ENCODE peak calls at places on chromosome 9, in seven cellular contexts. One of them, this sample, is unnamed. For H3K4me1, the result is how much of the 10 kb centered on the place peaks cover.

GRCh38 chr9:114365194-114365593 is 22.6 kb downstream of the AKNA start:
- DNase-seq in fibroblast of lung: no peak
- DNase-seq in heart right ventricle: no peak
- DNase-seq in OCI-LY7: no peak
- DNase-seq in cardiac muscle cell: no peak
- DNase-seq in vagina: no peak
- DNase-seq in aorta: no peak
- DNase-seq in this sample: no peak

GRCh38 chr9:17906841-17907779 is 328.2 kb downstream of the SH3GL2 start:
- DNase-seq in fibroblast of lung: no peak
- DNase-seq in heart right ventricle: peak
- DNase-seq in OCI-LY7: no peak
- DNase-seq in cardiac muscle cell: peak
- DNase-seq in vagina: no peak
- DNase-seq in aorta: peak
- DNase-seq in this sample: no peak

GRCh38 chr9:134215709-134216448 is 51.5 kb upstream of the RNU6ATAC start:
- DNase-seq in fibroblast of lung: peak
- DNase-seq in heart right ventricle: peak
- DNase-seq in OCI-LY7: peak
- DNase-seq in cardiac muscle cell: no peak
- DNase-seq in vagina: no peak
- DNase-seq in aorta: peak
- DNase-seq in this sample: no peak

GRCh38 chr9:133454325-133454724 is 5.5 kb upstream of the CACFD1 start:
- DNase-seq in fibroblast of lung: no peak
- DNase-seq in heart right ventricle: no peak
- DNase-seq in OCI-LY7: no peak
- DNase-seq in cardiac muscle cell: no peak
- DNase-seq in vagina: no peak
- DNase-seq in aorta: no peak
- DNase-seq in this sample: no peak

GRCh38 chr9:95250462-95251058 is 66.9 kb downstream of the FANCC start:
- DNase-seq in fibroblast of lung: no peak
- DNase-seq in heart right ventricle: no peak
- DNase-seq in OCI-LY7: no peak
- DNase-seq in cardiac muscle cell: no peak
- DNase-seq in vagina: no peak
- DNase-seq in aorta: no peak
- DNase-seq in this sample: no peak

GRCh38 chr9:124769451-124770358 is 1.4 kb downstream of the NR6A1 start:
- DNase-seq in fibroblast of lung: peak
- DNase-seq in heart right ventricle: peak
- DNase-seq in OCI-LY7: peak
- DNase-seq in cardiac muscle cell: peak
- DNase-seq in vagina: no peak
- DNase-seq in aorta: peak
- DNase-seq in this sample: no peak

GRCh38 chr9:133972041-133972970 is 19.8 kb downstream of the VAV2 start:
- DNase-seq in fibroblast of lung: no peak
- DNase-seq in heart right ventricle: peak
- DNase-seq in OCI-LY7: no peak
- DNase-seq in cardiac muscle cell: no peak
- DNase-seq in vagina: no peak
- DNase-seq in aorta: peak
- DNase-seq in this sample: no peak

GRCh38 chr9:81431662-81432061 is 257.7 kb downstream of the TLE1 start:
- DNase-seq in fibroblast of lung: peak
- DNase-seq in heart right ventricle: no peak
- DNase-seq in OCI-LY7: no peak
- DNase-seq in cardiac muscle cell: no peak
- DNase-seq in vagina: no peak
- DNase-seq in aorta: no peak
- DNase-seq in this sample: no peak

GRCh38 chr9:114424126-114424525 is 36.3 kb upstream of the AKNA start:
- DNase-seq in fibroblast of lung: no peak
- DNase-seq in heart right ventricle: no peak
- DNase-seq in OCI-LY7: no peak
- DNase-seq in cardiac muscle cell: no peak
- DNase-seq in vagina: no peak
- DNase-seq in aorta: no peak
- DNase-seq in this sample: no peak

GRCh38 chr9:108565651-108566378 is 290.0 kb downstream of the ACTL7B start:
- DNase-seq in fibroblast of lung: peak
- DNase-seq in heart right ventricle: no peak
- DNase-seq in OCI-LY7: peak
- DNase-seq in cardiac muscle cell: peak
- DNase-seq in vagina: no peak
- DNase-seq in aorta: peak
- DNase-seq in this sample: no peak

GRCh38 chr9:123769723-123770122 is 160.2 kb downstream of the DENND1A start:
- DNase-seq in fibroblast of lung: no peak
- DNase-seq in heart right ventricle: no peak
- DNase-seq in OCI-LY7: no peak
- DNase-seq in cardiac muscle cell: no peak
- DNase-seq in vagina: no peak
- DNase-seq in aorta: no peak
- DNase-seq in this sample: no peak

GRCh38 chr9:134219721-134220060 is 55.3 kb upstream of the RNU6ATAC start:
- DNase-seq in fibroblast of lung: no peak
- DNase-seq in heart right ventricle: peak
- DNase-seq in OCI-LY7: no peak
- DNase-seq in cardiac muscle cell: no peak
- DNase-seq in vagina: no peak
- DNase-seq in aorta: peak
- DNase-seq in this sample: no peak

GRCh38 chr9:71120439-71121247 is 778 bp downstream of the TRPM3 start:
- DNase-seq in fibroblast of lung: no peak
- DNase-seq in heart right ventricle: no peak
- DNase-seq in OCI-LY7: no peak
- DNase-seq in cardiac muscle cell: no peak
- DNase-seq in vagina: no peak
- DNase-seq in aorta: no peak
- DNase-seq in this sample: no peak

GRCh38 chr9:113649054-113649453 is 185.5 kb downstream of the RGS3 start:
- DNase-seq in fibroblast of lung: peak
- DNase-seq in heart right ventricle: peak
- DNase-seq in OCI-LY7: no peak
- DNase-seq in cardiac muscle cell: no peak
- DNase-seq in vagina: no peak
- DNase-seq in aorta: peak
- DNase-seq in this sample: no peak

GRCh38 chr9:130523921-130524320 is 55.5 kb upstream of the FUBP3 start:
- DNase-seq in fibroblast of lung: no peak
- DNase-seq in heart right ventricle: no peak
- DNase-seq in OCI-LY7: no peak
- DNase-seq in cardiac muscle cell: no peak
- DNase-seq in vagina: no peak
- DNase-seq in aorta: no peak
- DNase-seq in this sample: no peak

GRCh38 chr9:135343733-135344522 is 135.7 kb upstream of the PPP1R26 start:
- DNase-seq in fibroblast of lung: peak
- DNase-seq in heart right ventricle: peak
- DNase-seq in OCI-LY7: peak
- DNase-seq in cardiac muscle cell: peak
- DNase-seq in vagina: no peak
- DNase-seq in aorta: peak
- DNase-seq in this sample: no peak

GRCh38 chr9:32161209-32161608 is 223.2 kb upstream of the ACO1 start:
- DNase-seq in fibroblast of lung: no peak
- DNase-seq in heart right ventricle: no peak
- DNase-seq in OCI-LY7: no peak
- DNase-seq in cardiac muscle cell: no peak
- DNase-seq in vagina: no peak
- DNase-seq in aorta: no peak
- DNase-seq in this sample: no peak

GRCh38 chr9:101469026-101469425 is 33.5 kb upstream of the ALDOB start:
- DNase-seq in fibroblast of lung: no peak
- DNase-seq in heart right ventricle: no peak
- DNase-seq in OCI-LY7: no peak
- DNase-seq in cardiac muscle cell: no peak
- DNase-seq in vagina: no peak
- DNase-seq in aorta: no peak
- DNase-seq in this sample: no peak

GRCh38 chr9:112605518-112605917 is 112.4 kb downstream of the INIP start:
- DNase-seq in fibroblast of lung: no peak
- DNase-seq in heart right ventricle: no peak
- DNase-seq in OCI-LY7: no peak
- DNase-seq in cardiac muscle cell: no peak
- DNase-seq in vagina: no peak
- DNase-seq in aorta: no peak
- DNase-seq in this sample: no peak

GRCh38 chr9:105957830-105958229 is 263.5 kb downstream of the TMEM38B start:
- DNase-seq in fibroblast of lung: no peak
- DNase-seq in heart right ventricle: no peak
- DNase-seq in OCI-LY7: no peak
- DNase-seq in cardiac muscle cell: no peak
- DNase-seq in vagina: no peak
- DNase-seq in aorta: no peak
- DNase-seq in this sample: no peak

GRCh38 chr9:72025956-72026355 is 34.5 kb downstream of the C9orf57 start:
- DNase-seq in fibroblast of lung: peak
- DNase-seq in heart right ventricle: no peak
- DNase-seq in OCI-LY7: no peak
- DNase-seq in cardiac muscle cell: no peak
- DNase-seq in vagina: no peak
- DNase-seq in aorta: no peak
- DNase-seq in this sample: no peak

GRCh38 chr9:33202552-33203300 is 35.6 kb upstream of the B4GALT1 start:
- DNase-seq in fibroblast of lung: peak
- DNase-seq in heart right ventricle: peak
- DNase-seq in OCI-LY7: peak
- DNase-seq in cardiac muscle cell: no peak
- DNase-seq in vagina: no peak
- DNase-seq in aorta: peak
- DNase-seq in this sample: peak

GRCh38 chr9:133691659-133692363 is 46.3 kb downstream of the SARDH start:
- DNase-seq in fibroblast of lung: no peak
- DNase-seq in heart right ventricle: no peak
- DNase-seq in OCI-LY7: no peak
- DNase-seq in cardiac muscle cell: no peak
- DNase-seq in vagina: no peak
- DNase-seq in aorta: peak
- DNase-seq in this sample: no peak

GRCh38 chr9:127565231-127565630 is 46.8 kb upstream of the STXBP1 start:
- DNase-seq in fibroblast of lung: no peak
- DNase-seq in heart right ventricle: no peak
- DNase-seq in OCI-LY7: no peak
- DNase-seq in cardiac muscle cell: no peak
- DNase-seq in vagina: no peak
- DNase-seq in aorta: no peak
- DNase-seq in this sample: no peak
- H3K4me1 ChIP-seq in fibroblast of lung: under half
- H3K4me1 ChIP-seq in heart right ventricle: under half
- H3K4me1 ChIP-seq in OCI-LY7: under half
- H3K4me1 ChIP-seq in cardiac muscle cell: under half
- H3K4me1 ChIP-seq in vagina: half or more
- H3K4me1 ChIP-seq in aorta: under half
- H3K4me1 ChIP-seq in this sample: under half

GRCh38 chr9:7315746-7316457 is 483.7 kb downstream of the DMAC1 start:
- DNase-seq in fibroblast of lung: peak
- DNase-seq in heart right ventricle: no peak
- DNase-seq in OCI-LY7: no peak
- DNase-seq in cardiac muscle cell: no peak
- DNase-seq in vagina: no peak
- DNase-seq in aorta: no peak
- DNase-seq in this sample: no peak
- H3K4me3 ChIP-seq in fibroblast of lung: no peak
- H3K4me3 ChIP-seq in heart right ventricle: no peak
- H3K4me3 ChIP-seq in OCI-LY7: no peak
- H3K4me3 ChIP-seq in cardiac muscle cell: no peak
- H3K4me3 ChIP-seq in vagina: no peak
- H3K4me3 ChIP-seq in aorta: no peak
- H3K4me3 ChIP-seq in this sample: no peak

GRCh38 chr9:131625848-131626670 is 80.7 kb downstream of the PRRT1B start:
- DNase-seq in fibroblast of lung: no peak
- DNase-seq in heart right ventricle: no peak
- DNase-seq in OCI-LY7: no peak
- DNase-seq in cardiac muscle cell: no peak
- DNase-seq in vagina: no peak
- DNase-seq in aorta: no peak
- DNase-seq in this sample: no peak
- H3K27ac ChIP-seq in fibroblast of lung: no peak
- H3K27ac ChIP-seq in heart right ventricle: peak
- H3K27ac ChIP-seq in OCI-LY7: no peak
- H3K27ac ChIP-seq in cardiac muscle cell: no peak
- H3K27ac ChIP-seq in vagina: no peak
- H3K27ac ChIP-seq in aorta: no peak
- H3K27ac ChIP-seq in this sample: no peak

GRCh38 chr9:79632060-79632459 is 60.3 kb downstream of the TLE4 start:
- DNase-seq in fibroblast of lung: no peak
- DNase-seq in heart right ventricle: no peak
- DNase-seq in OCI-LY7: no peak
- DNase-seq in cardiac muscle cell: no peak
- DNase-seq in vagina: no peak
- DNase-seq in aorta: no peak
- DNase-seq in this sample: no peak
- H3K4me1 ChIP-seq in fibroblast of lung: under half
- H3K4me1 ChIP-seq in heart right ventricle: under half
- H3K4me1 ChIP-seq in OCI-LY7: under half
- H3K4me1 ChIP-seq in cardiac muscle cell: under half
- H3K4me1 ChIP-seq in vagina: under half
- H3K4me1 ChIP-seq in aorta: under half
- H3K4me1 ChIP-seq in this sample: under half

DNA sequence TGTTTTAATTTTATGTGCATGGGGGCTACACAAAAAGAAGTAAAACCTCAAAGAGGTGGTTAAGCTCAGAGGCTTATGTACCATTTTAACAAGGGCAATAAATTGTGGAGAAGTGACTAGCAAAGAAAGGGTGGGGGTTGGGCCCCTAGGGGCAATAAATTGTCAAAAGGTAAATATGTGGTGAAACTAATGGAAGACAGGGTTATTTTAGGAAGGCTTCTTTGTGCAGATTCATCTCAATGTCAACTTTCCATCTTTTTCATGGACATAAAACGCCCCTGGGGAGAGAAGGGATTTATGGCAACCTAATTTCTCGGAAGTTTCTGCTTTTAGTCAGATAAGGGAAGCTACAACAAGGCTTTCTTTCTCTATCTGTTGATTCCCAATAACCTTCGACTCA is 42.5 kb upstream of the GOLM1 start:
- DNase-seq in fibroblast of lung: no peak
- DNase-seq in heart right ventricle: no peak
- DNase-seq in OCI-LY7: no peak
- DNase-seq in cardiac muscle cell: no peak
- DNase-seq in vagina: no peak
- DNase-seq in aorta: no peak
- DNase-seq in this sample: no peak
- H3K4me3 ChIP-seq in fibroblast of lung: no peak
- H3K4me3 ChIP-seq in heart right ventricle: no peak
- H3K4me3 ChIP-seq in OCI-LY7: no peak
- H3K4me3 ChIP-seq in cardiac muscle cell: no peak
- H3K4me3 ChIP-seq in vagina: no peak
- H3K4me3 ChIP-seq in aorta: no peak
- H3K4me3 ChIP-seq in this sample: no peak

GRCh38 chr9:92266486-92266885 is 27.0 kb downstream of the IARS1 start:
- DNase-seq in fibroblast of lung: peak
- DNase-seq in heart right ventricle: no peak
- DNase-seq in OCI-LY7: no peak
- DNase-seq in cardiac muscle cell: no peak
- DNase-seq in vagina: no peak
- DNase-seq in aorta: no peak
- DNase-seq in this sample: no peak
- H3K27ac ChIP-seq in fibroblast of lung: no peak
- H3K27ac ChIP-seq in heart right ventricle: no peak
- H3K27ac ChIP-seq in OCI-LY7: no peak
- H3K27ac ChIP-seq in cardiac muscle cell: no peak
- H3K27ac ChIP-seq in vagina: no peak
- H3K27ac ChIP-seq in aorta: no peak
- H3K27ac ChIP-seq in this sample: no peak

This sample was measured in right atrium auricular region.